ENCODE peak calls at places on chromosomes 16 and 17, in four cellular contexts. M, R, D and A are unnamed samples.

GRCh38 chr16:71895679-71896385 is 501 bp downstream of the IST1 start:
- DNase-seq in M (peak; percentile 61), R (peak; percentile 71), D (peak; percentile 23), A (peak; percentile 26)

GRCh38 chr17:74442670-74443515 is 11.0 kb downstream of the GPRC5C start:
- DNase-seq in M (no peak), R (peak; percentile 86), D (peak; percentile 97), A (no peak)

GRCh38 chr17:8693328-8693727 is 51.3 kb downstream of the CCDC42 start:
- DNase-seq in M (no peak), R (no peak), D (no peak), A (no peak)

GRCh38 chr16:79601092-79601977 is 798 bp upstream of the MAF start:
- DNase-seq in M (peak; percentile 19), R (no peak), D (peak; percentile 47), A (no peak)

GRCh38 chr17:2309338-2310143 is 5.8 kb downstream of the SRR start:
- DNase-seq in M (no peak), R (no peak), D (peak; percentile 75), A (no peak)

GRCh38 chr17:32330142-32330541 is 11.8 kb downstream of the C17orf75 start:
- DNase-seq in M (no peak), R (no peak), D (no peak), A (no peak)

GRCh38 chr16:57822018-57822553 is 19.8 kb upstream of the KIFC3 start:
- DNase-seq in M (no peak), R (no peak), D (no peak), A (no peak)

GRCh38 chr16:57630402-57630787 is 2.0 kb downstream of the ADGRG1 start:
- DNase-seq in M (no peak), R (no peak), D (no peak), A (no peak)

GRCh38 chr17:15364615-15365014 is 23.2 kb upstream of the TEKT3 start:
- DNase-seq in M (no peak), R (no peak), D (peak; percentile 37), A (no peak)

GRCh38 chr17:68646626-68647526 is 45.7 kb upstream of the FAM20A start:
- DNase-seq in M (no peak), R (no peak), D (peak; percentile 2), A (no peak)

GRCh38 chr16:47143329-47143676 is 442 bp downstream of the NETO2 start:
- DNase-seq in M (peak; percentile 73), R (peak; percentile 89), D (peak; percentile 42), A (peak; percentile 75)

GRCh38 chr17:20010099-20010863 is 1.1 kb downstream of the SPECC1 start:
- DNase-seq in M (peak; percentile 65), R (peak; percentile 76), D (peak; percentile 60), A (peak; percentile 44)

GRCh38 chr16:22194707-22195444 is 11.2 kb upstream of the EEF2K start:
- DNase-seq in M (no peak), R (no peak), D (no peak), A (no peak)

GRCh38 chr17:78364436-78365281 is 4.8 kb upstream of the SOCS3 start:
- DNase-seq in M (no peak), R (peak; percentile 72), D (no peak), A (no peak)

GRCh38 chr16:9159839-9160550 is 68.6 kb downstream of the HAPSTR1 start:
- DNase-seq in M (peak; percentile 62), R (peak; percentile 58), D (peak; percentile 71), A (peak; percentile 72)

GRCh38 chr17:60039096-60039495 is 39.6 kb downstream of the HEATR6 start:
- DNase-seq in M (no peak), R (no peak), D (no peak), A (peak; percentile 30)

GRCh38 chr16:54936086-54936978 is 5.7 kb downstream of the IRX5 start:
- DNase-seq in M (no peak), R (peak; percentile 91), D (no peak), A (no peak)

GRCh38 chr16:79261461-79261860 is 339.1 kb downstream of the MAF start:
- DNase-seq in M (no peak), R (peak; percentile 58), D (peak; percentile 34), A (peak; percentile 17)

GRCh38 chr16:47750371-47750770 is 289.2 kb downstream of the PHKB start:
- DNase-seq in M (no peak), R (no peak), D (no peak), A (no peak)

GRCh38 chr17:6572997-6573396 is 16.6 kb upstream of the PITPNM3 start:
- DNase-seq in M (no peak), R (no peak), D (no peak), A (no peak)

GRCh38 chr16:86664518-86665318 is 86.4 kb downstream of the FOXL1 start:
- DNase-seq in M (peak; percentile 67), R (peak; percentile 95), D (peak; percentile 22), A (peak; percentile 56)

GRCh38 chr17:27293359-27293897 is 486 bp upstream of the WSB1 start:
- DNase-seq in M (no peak), R (no peak), D (peak; percentile 14), A (no peak)

GRCh38 chr16:56970934-56971767 is 9.4 kb downstream of the CETP start:
- DNase-seq in M (no peak), R (peak; percentile 51), D (no peak), A (no peak)

GRCh38 chr16:69865701-69866100 is 85.4 kb upstream of the CLEC18A start:
- DNase-seq in M (no peak), R (peak; percentile 56), D (no peak), A (peak; percentile 51)

GRCh38 chr16:67158637-67159600 is 790 bp downstream of the TRADD start:
- DNase-seq in M (peak; percentile 52), R (no peak), D (peak; percentile 56), A (no peak)

GRCh38 chr17:75854111-75854748 is 905 bp downstream of the WBP2 start:
- DNase-seq in M (peak; percentile 80), R (no peak), D (peak; percentile 69), A (peak; percentile 92)

GRCh38 chr17:75856062-75856681 is 1.0 kb upstream of the WBP2 start:
- DNase-seq in M (peak; percentile 67), R (no peak), D (peak; percentile 54), A (no peak)

GRCh38 chr17:75855310-75856061 is at the start of gene WBP2:
- DNase-seq in M (peak; percentile 100), R (peak; percentile 100), D (peak; percentile 100), A (peak; percentile 97)

GRCh38 chr17:75853410-75853809 is 1.7 kb downstream of the WBP2 start:
- DNase-seq in M (no peak), R (no peak), D (no peak), A (no peak)

DNA sequence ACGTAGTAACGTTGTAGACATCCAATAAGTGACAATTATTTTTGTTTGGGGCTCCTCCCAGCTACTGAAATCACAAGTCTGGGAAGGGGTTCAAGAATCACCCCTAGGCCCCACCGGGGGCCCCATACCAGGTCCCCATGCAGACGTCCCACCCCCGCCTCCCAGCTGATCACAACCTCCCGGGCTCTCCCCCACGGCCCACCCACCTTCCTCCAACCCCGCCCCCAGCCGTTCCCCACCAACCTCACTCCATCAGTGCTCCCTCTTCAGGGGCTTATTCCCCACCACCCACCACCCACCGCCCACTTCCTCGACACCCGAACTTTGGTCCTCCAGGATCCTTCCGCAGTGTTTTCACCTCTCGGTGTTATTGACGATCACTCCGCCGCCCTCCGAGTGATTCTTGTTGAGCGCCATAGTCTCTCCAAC is 240 bp downstream of the WBP2 start:
- DNase-seq in M (peak; percentile 58), R (no peak), D (no peak), A (no peak)
- TF ChIP-seq POLR2A in M (peak; percentile 39), R (no peak), D (no peak), A (no peak)

DNA sequence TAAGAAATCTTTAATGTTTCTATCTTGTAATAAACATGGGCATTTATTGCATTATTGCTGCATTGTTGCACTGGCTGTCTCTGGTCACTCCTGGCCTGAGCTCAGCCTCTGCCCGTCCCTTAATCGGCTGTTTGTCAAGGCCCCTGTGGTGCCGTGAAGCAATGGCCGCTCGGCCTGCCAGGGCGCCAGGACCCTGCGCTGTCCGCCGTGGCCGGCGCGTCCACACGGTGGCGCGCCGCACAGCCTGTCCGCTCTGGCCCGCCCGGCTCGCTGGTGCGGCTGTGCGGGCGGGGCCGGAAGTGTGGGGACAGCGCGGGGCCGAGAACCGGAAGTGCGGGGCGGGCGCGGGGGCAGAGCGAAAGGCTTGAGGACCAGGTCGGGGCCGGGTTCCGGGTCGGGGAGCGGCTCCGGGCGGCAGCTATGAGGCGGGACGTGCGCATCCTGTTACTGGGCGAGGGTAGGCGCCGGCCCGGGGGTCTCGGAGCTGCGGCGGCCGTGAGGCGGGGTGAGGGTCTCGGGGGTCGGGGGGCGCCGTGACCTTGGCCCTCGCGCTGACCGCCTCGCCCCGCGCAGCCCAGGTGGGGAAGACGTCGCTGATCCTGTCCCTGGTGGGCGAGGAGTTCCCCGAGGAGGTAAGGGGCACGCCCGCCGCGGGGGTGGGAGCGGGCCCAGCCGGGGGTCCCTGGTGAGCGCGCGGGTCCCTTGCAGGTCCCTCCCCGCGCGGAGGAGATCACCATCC is at the start of gene RHOT2:
- DNase-seq in M (peak; percentile 63), R (peak; percentile 90), D (peak; percentile 93), A (peak; percentile 95)
- TF ChIP-seq POLR2A in M (peak; percentile 73), R (peak; percentile 47), D (no peak), A (peak; percentile 81)

DNA sequence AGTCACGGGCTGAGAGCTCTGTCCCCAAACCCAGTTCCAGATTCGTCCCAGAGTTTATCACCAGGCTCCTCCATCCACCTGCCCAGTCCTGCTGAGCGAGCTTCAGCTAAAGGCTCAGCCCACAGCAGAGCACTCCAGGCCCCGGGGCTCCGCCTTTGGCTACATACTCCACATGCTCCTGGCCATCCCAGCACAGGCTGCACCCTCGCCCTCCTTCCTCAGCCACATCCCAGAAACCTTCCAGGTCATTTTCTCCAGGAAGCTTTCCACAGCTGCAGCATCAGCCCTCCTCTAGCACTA is 4.7 kb upstream of the CD2BP2 start:
- DNase-seq in M (no peak), R (no peak), D (no peak), A (no peak)
- TF ChIP-seq POLR2A in M (no peak), R (no peak), D (no peak), A (no peak)

DNA sequence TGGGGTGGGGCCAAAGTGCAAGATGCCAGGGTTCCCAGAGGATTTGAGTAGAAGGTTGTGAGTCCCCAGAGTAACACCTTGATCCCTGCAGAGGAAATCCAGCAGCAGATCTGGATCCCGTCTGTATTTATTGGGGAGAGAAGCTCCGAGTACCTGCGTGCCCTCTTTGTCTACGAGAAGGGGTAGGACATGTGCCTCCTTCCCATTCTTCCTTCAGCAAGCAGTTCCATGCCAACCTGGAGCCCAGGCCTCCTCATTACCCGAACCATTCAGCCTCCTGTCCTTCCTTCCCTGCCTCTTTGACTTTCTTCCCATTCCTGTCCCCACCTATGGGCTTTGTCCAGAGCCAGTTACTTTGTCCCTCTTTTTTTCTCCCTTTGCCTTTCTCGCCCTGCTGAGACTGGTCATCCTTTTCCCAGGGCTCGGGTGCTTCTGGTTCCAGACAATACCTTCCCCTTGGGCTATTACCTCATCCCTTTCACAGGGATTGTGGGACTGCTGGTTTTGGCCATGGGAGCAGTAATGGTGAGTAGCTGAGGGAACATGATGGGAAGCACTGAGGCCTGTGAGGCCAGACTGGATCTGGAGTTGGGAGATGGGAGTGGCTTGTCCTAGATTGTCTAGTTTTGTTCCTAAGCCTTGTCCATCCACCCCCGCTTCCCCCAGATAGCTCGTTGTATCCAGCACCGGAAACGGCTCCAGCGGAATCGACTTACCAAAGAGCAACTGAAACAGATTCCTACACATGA is 2.9 kb downstream of the RNF167 start:
- DNase-seq in M (no peak), R (no peak), D (no peak), A (no peak)
- TF ChIP-seq POLR2A in M (no peak), R (no peak), D (no peak), A (no peak)

DNA sequence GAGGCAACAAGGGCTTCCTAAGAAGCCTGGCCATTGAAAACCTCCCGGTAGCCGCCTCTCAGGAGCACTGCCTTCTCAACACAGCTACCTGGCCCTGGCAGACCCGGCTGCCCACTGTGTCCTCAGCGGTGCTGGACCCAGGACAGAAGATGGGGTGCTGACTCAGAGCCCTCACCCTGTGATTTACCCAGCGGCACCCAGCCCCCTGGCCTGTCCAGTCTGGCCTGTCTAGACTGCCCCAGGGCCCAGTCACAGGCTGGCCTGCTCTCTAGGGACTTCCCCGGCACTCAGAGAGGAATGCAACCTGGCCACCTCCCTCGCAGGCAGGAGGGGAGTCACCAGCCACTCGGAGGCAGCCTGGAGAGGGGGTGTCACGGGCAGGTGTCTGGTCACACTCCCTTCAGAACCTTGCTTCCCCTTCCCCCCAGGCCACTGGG is 20.1 kb downstream of the PIEZO1 start:
- DNase-seq in M (no peak), R (no peak), D (peak; percentile 79), A (peak; percentile 97)
- TF ChIP-seq POLR2A in M (no peak), R (no peak), D (peak; percentile 44), A (no peak)